ENCODE peak calls at places on chromosomes 11 and 22, in ten cellular contexts. K, B, L, Z, J, S, F, O, N and T are unnamed samples.
A peak's percentile ranks its signal among the peaks of the same experiment; 100 is the strongest.

GRCh38 chr11:71420455-71421241 is 27.5 kb downstream of the DHCR7 start:
- DNase-seq in Z (peak; percentile 63), O (no peak), B (no peak), L (no peak), K (peak; percentile 63), N (no peak), S (no peak), J (peak; percentile 66), F (peak; percentile 57), T (peak; percentile 26)

GRCh38 chr11:111814567-111814966 is 48.4 kb upstream of the PPP2R1B start:
- DNase-seq in K (no peak), N (no peak), O (no peak), L (no peak), J (peak; percentile 72), Z (peak; percentile 36), F (no peak), B (no peak), S (peak; percentile 60), T (no peak)

GRCh38 chr11:123129920-123130319 is 65.1 kb downstream of the CLMP start:
- DNase-seq in B (no peak), L (no peak), Z (peak; percentile 58), F (no peak), K (no peak), O (no peak), N (no peak), J (peak; percentile 60), S (peak; percentile 40), T (no peak)

GRCh38 chr22:29799217-29799680 is 32.1 kb downstream of the UQCR10 start:
- DNase-seq in B (no peak), L (no peak), N (no peak), J (peak; percentile 95), K (peak; percentile 77), S (peak; percentile 76), Z (peak; percentile 87), O (no peak), F (no peak), T (no peak)

GRCh38 chr22:48354082-48354481 is 1473.6 kb downstream of the BRD1 start:
- DNase-seq in O (no peak), N (no peak), F (no peak), K (no peak), L (no peak), S (no peak), J (no peak), Z (no peak), B (no peak), T (no peak)

GRCh38 chr22:44573451-44573850 is 75.4 kb upstream of the RTL6 start:
- DNase-seq in L (no peak), N (no peak), F (no peak), K (no peak), O (no peak), J (no peak), S (no peak), B (no peak), Z (no peak), T (no peak)

GRCh38 chr11:34050967-34051348 is 573 bp upstream of the CAPRIN1 start:
- DNase-seq in S (no peak), O (no peak), B (no peak), J (peak; percentile 44), L (no peak), N (no peak), Z (no peak), K (no peak), F (no peak), T (no peak)

GRCh38 chr22:43776081-43776670 is 35.9 kb downstream of the EFCAB6 start:
- DNase-seq in L (no peak), Z (no peak), S (no peak), J (no peak), O (no peak), N (no peak), B (no peak), K (no peak), F (no peak), T (no peak)

GRCh38 chr11:46520971-46521745 is 72.7 kb downstream of the AMBRA1 start:
- DNase-seq in L (no peak), K (no peak), S (no peak), B (no peak), Z (peak; percentile 27), J (peak; percentile 65), N (no peak), O (no peak), F (no peak), T (no peak)

GRCh38 chr11:129321076-129321475 is 54.6 kb upstream of the BARX2 start:
- DNase-seq in B (no peak), F (no peak), N (no peak), K (no peak), J (no peak), S (no peak), Z (no peak), L (no peak), O (no peak), T (no peak)

GRCh38 chr11:129333873-129334272 is 41.8 kb upstream of the BARX2 start:
- DNase-seq in K (no peak), S (no peak), L (no peak), F (no peak), B (peak; percentile 11), N (no peak), J (no peak), O (no peak), Z (no peak), T (peak; percentile 12)